ENCODE peak calls at places on chromosomes 1 and 21, in eight cellular contexts. Q, P, X, R, N, F, M and L are unnamed samples.

GRCh38 chr1:9784508-9785133 is 39.1 kb downstream of the CLSTN1 start:
- DNase-seq in P (no peak), N (peak; percentile 65), F (no peak), R (peak; percentile 70), X (peak; percentile 31), M (peak; percentile 63), Q (peak; percentile 88), L (peak; percentile 72)

GRCh38 chr1:228339059-228339704 is 67.5 kb downstream of the TRIM11 start:
- DNase-seq in F (no peak), P (no peak), X (no peak), N (no peak), M (no peak), Q (no peak), R (no peak), L (no peak)

GRCh38 chr21:42218836-42219605 is at the start of gene ABCG1:
- DNase-seq in X (peak; percentile 53), M (peak; percentile 48), F (peak; percentile 91), R (peak; percentile 75), N (peak; percentile 28), P (peak; percentile 65), Q (peak; percentile 70), L (peak; percentile 47)

GRCh38 chr21:22575165-22575584 is 1577.0 kb downstream of the NCAM2 start:
- DNase-seq in N (peak; percentile 84), F (no peak), P (no peak), Q (peak; percentile 62), M (no peak), R (no peak), X (peak; percentile 62), L (no peak)

GRCh38 chr1:187952446-187952845 is 1123.7 kb downstream of the PLA2G4A start:
- DNase-seq in M (no peak), P (no peak), R (no peak), Q (no peak), X (no peak), N (no peak), F (no peak), L (no peak)

GRCh38 chr1:145846191-145846590 is 761 bp downstream of the NUDT17 start:
- DNase-seq in Q (peak; percentile 59), P (no peak), R (peak; percentile 31), M (peak; percentile 20), F (no peak), X (peak; percentile 32), N (peak; percentile 67), L (peak; percentile 39)

GRCh38 chr21:28794341-28794970 is 198.2 kb downstream of the LTN1 start:
- DNase-seq in F (no peak), R (no peak), M (no peak), Q (no peak), X (no peak), N (no peak), P (no peak), L (no peak)

GRCh38 chr1:7255303-7256058 is 470.2 kb downstream of the CAMTA1 start:
- DNase-seq in R (no peak), M (no peak), F (no peak), P (no peak), Q (no peak), X (no peak), N (no peak), L (no peak)

GRCh38 chr21:44000360-44000759 is 11.7 kb upstream of the TRAPPC10 start:
- DNase-seq in N (no peak), F (no peak), R (no peak), Q (no peak), X (no peak), M (no peak), P (no peak), L (no peak)

GRCh38 chr1:92479587-92479986 is 7.1 kb downstream of the GFI1 start:
- DNase-seq in F (no peak), X (no peak), P (no peak), M (no peak), N (no peak), R (no peak), Q (no peak), L (no peak)
- H3K4me1 ChIP-seq in F (peaks cover 28% of the 10 kb centered on the region), X (peaks cover 23% of the 10 kb centered on the region), P (peaks cover under 1% of the 10 kb centered on the region), M (peaks cover 60% of the 10 kb centered on the region), N (peaks cover 13% of the 10 kb centered on the region), R (no peaks in the 10 kb centered on the region), Q (peaks cover 17% of the 10 kb centered on the region), L (peaks cover 72% of the 10 kb centered on the region)

DNA sequence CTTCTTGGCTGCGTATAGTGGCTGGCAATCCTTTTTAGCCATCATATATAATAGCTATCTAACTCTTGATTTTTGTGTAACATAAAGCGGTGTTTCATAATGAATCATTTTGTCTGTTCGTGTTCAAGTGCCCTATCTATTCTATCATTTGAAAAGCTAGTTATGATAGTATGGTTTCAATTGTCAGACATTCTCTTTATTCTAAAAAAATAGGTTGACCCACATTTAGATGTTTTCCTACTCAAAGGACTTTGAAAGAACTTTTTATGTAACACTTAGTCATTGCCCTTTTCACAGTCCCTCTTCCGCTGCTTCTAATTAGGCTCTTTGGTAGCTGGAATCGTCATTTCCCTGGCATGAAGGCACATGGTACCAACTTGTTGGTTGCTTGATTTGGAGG is 272.2 kb upstream of the B3GALT2 start:
- DNase-seq in R (no peak), M (peak; percentile 62), Q (no peak), F (no peak), X (no peak), N (no peak), P (no peak), L (peak; percentile 72)
- H3K4me1 ChIP-seq in R (no peaks in the 10 kb centered on the region), M (peaks cover 20% of the 10 kb centered on the region), Q (peaks cover 26% of the 10 kb centered on the region), F (peaks cover 5% of the 10 kb centered on the region), X (peaks cover 11% of the 10 kb centered on the region), N (peaks cover 5% of the 10 kb centered on the region), P (no peaks in the 10 kb centered on the region), L (peaks cover 91% of the 10 kb centered on the region)

DNA sequence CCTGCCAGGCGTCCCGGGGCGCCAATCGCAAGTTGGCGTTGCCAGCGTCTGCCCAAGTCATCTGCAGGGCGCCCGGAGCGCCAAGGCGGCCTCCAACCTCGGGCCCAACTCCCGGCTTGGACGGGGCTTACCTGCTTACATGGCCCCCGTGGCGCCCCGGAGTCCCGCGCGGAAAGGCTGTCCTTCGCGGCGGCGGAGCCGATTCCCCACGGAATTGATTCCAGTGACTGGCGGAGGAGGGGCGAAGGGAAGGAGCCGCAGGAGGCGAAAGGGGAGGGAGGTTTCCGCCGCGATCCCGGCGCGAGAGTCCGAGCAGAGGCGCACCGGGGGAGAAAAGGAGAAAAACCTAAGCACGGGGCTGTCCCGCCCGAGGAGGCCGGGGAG is 358 bp downstream of the PTPN14 start:
- DNase-seq in P (peak; percentile 80), X (peak; percentile 44), N (peak; percentile 72), M (no peak), R (no peak), Q (no peak), F (peak; percentile 75), L (no peak)
- H3K4me1 ChIP-seq in P (no peaks in the 10 kb centered on the region), X (peaks cover 12% of the 10 kb centered on the region), N (peaks cover 35% of the 10 kb centered on the region), M (no peaks in the 10 kb centered on the region), R (no peaks in the 10 kb centered on the region), Q (no peaks in the 10 kb centered on the region), F (peaks cover 3% of the 10 kb centered on the region), L (no peaks in the 10 kb centered on the region)

GRCh38 chr1:64480999-64481772 is 11.3 kb downstream of the CACHD1 start:
- DNase-seq in N (no peak), Q (no peak), M (no peak), P (no peak), X (no peak), R (no peak), F (no peak), L (no peak)
- H3K4me1 ChIP-seq in N (peaks cover 60% of the 10 kb centered on the region), Q (no peaks in the 10 kb centered on the region), M (no peaks in the 10 kb centered on the region), P (no peaks in the 10 kb centered on the region), X (peaks cover 10% of the 10 kb centered on the region), R (peaks cover 3% of the 10 kb centered on the region), F (peaks cover under 1% of the 10 kb centered on the region), L (no peaks in the 10 kb centered on the region)

DNA sequence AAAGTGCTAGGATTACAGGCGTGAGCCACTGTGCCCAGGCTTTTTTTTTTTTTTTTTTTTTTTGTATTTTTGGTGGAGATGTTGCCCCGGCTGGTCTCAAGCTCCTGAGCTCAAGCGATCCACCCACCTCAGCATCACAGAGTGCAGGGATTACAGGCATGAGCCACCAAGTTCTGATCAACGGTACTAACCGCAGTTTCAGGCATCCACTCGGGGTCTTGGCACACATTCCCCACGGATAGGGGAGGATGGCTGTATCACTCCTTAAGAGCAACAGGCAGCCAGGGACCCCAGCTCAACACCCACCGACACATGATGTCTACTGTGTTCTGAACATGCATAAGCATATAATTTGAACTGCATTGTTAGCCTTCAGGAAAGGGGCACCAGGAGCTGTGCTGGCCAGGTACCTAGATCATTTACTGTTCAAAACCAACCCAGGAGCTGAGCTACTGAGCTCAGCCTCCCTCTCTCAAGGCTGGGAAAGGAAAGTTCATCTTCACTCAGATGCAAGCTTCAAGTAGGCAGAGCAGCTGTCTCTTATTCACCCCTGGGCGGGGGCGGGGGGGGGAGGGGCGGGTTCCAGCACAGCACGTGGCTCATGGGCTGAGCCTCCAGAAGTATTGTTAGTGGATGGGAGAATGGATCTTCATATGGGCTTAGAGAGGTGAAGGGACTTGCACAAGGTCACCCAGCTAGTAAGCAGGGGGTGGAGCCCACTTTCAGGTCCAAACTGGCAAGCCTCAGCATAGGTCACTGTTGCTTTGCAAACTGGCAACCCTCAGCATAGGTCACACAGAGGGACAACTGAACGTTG is 24.6 kb downstream of the CAPZB start:
- DNase-seq in M (no peak), R (no peak), Q (no peak), X (no peak), F (peak; percentile 45), N (no peak), P (no peak), L (no peak)
- H3K4me1 ChIP-seq in M (peaks cover 100% of the 10 kb centered on the region), R (peaks cover 6% of the 10 kb centered on the region), Q (peaks cover 13% of the 10 kb centered on the region), X (peaks cover 33% of the 10 kb centered on the region), F (peaks cover 54% of the 10 kb centered on the region), N (peaks cover 65% of the 10 kb centered on the region), P (no peaks in the 10 kb centered on the region), L (peaks cover 99% of the 10 kb centered on the region)